ENCODE peak calls at places on chromosomes 2 and 18, in five cellular contexts. S, M, C, G and J are unnamed samples.

GRCh38 chr2:172588931-172589330 is 33.0 kb downstream of the PDK1 start:
- DNase-seq in S (no peak), M (no peak), C (no peak), G (no peak), J (no peak)

GRCh38 chr2:158686166-158686792 is 108.8 kb upstream of the DAPL1 start:
- DNase-seq in S (peak; percentile 6), M (no peak), C (no peak), G (peak; percentile 31), J (no peak)

GRCh38 chr2:161625314-161625919 is 1.2 kb downstream of the SLC4A10 start:
- DNase-seq in S (peak; percentile 80), M (peak; percentile 62), C (no peak), G (peak; percentile 46), J (peak; percentile 62)

GRCh38 chr2:223587301-223587700 is 14.9 kb downstream of the SCG2 start:
- DNase-seq in S (no peak), M (no peak), C (no peak), G (no peak), J (no peak)

GRCh38 chr2:215435261-215435808 is 533 bp downstream of the FN1 start:
- DNase-seq in S (peak; percentile 86), M (peak; percentile 70), C (no peak), G (peak; percentile 67), J (peak; percentile 38)

GRCh38 chr2:73260338-73260984 is 23.8 kb downstream of the FBXO41 start:
- DNase-seq in S (peak; percentile 68), M (peak; percentile 87), C (peak; percentile 25), G (peak; percentile 71), J (peak; percentile 49)

GRCh38 chr2:6184532-6185302 is 492.5 kb downstream of the SOX11 start:
- DNase-seq in S (peak; percentile 49), M (no peak), C (no peak), G (peak; percentile 57), J (no peak)

GRCh38 chr2:23425338-23425871 is 40.4 kb downstream of the KLHL29 start:
- DNase-seq in S (peak; percentile 34), M (no peak), C (no peak), G (no peak), J (no peak)

GRCh38 chr2:20027715-20028434 is 15.4 kb upstream of the MATN3 start:
- DNase-seq in S (no peak), M (no peak), C (no peak), G (no peak), J (no peak)

GRCh38 chr2:98459776-98460175 is 15.1 kb downstream of the INPP4A start:
- DNase-seq in S (no peak), M (no peak), C (no peak), G (no peak), J (no peak)

GRCh38 chr2:130371723-130372054 is 15.8 kb downstream of the PTPN18 start:
- DNase-seq in S (no peak), M (no peak), C (no peak), G (no peak), J (no peak)

GRCh38 chr2:217901826-217902225 is 101.0 kb downstream of the TNS1 start:
- DNase-seq in S (no peak), M (no peak), C (no peak), G (no peak), J (no peak)

GRCh38 chr2:189702071-189702470 is 27.6 kb downstream of the ANKAR start:
- DNase-seq in S (no peak), M (peak; percentile 12), C (no peak), G (no peak), J (no peak)

GRCh38 chr18:42689310-42689709 is 426.2 kb downstream of the RIT2 start:
- DNase-seq in S (no peak), M (no peak), C (no peak), G (no peak), J (no peak)

GRCh38 chr2:113129519-113130078 is 2.2 kb downstream of the IL1RN start:
- DNase-seq in S (no peak), M (no peak), C (no peak), G (no peak), J (no peak)

GRCh38 chr2:10178751-10179150 is 56.2 kb downstream of the RRM2 start:
- DNase-seq in S (no peak), M (no peak), C (no peak), G (no peak), J (no peak)

GRCh38 chr2:212677466-212677865 is 138.9 kb upstream of the ERBB4 start:
- DNase-seq in S (peak; percentile 37), M (peak; percentile 47), C (no peak), G (peak; percentile 4), J (no peak)